ENCODE peak calls at places on chromosomes 6 and 20, in five cellular contexts. One of them, this sample, is unnamed.

GRCh38 chr20:32518593-32519366 is 66.4 kb downstream of the NOL4L start:
- DNase-seq in endothelial cell: no peak
- DNase-seq in mesenchymal stem cell: no peak
- DNase-seq in psoas muscle: no peak
- DNase-seq in stimulated activated CD4-positive, alpha-beta T cell treated with anti-CD3 and anti-CD28 coated beads, Interleukin-15, amount 100 ng/mL, for 1 hour: no peak
- DNase-seq in this sample: no peak

GRCh38 chr6:90098025-90098474 is 198.6 kb downstream of the BACH2 start:
- DNase-seq in stimulated activated CD4-positive, alpha-beta T cell treated with anti-CD3 and anti-CD28 coated beads, Interleukin-15, amount 100 ng/mL, for 1 hour: no peak
- DNase-seq in psoas muscle: peak
- DNase-seq in endothelial cell: no peak
- DNase-seq in mesenchymal stem cell: peak
- DNase-seq in this sample: peak

GRCh38 chr20:34875657-34876160 is 703 bp upstream of the ACSS2 start:
- DNase-seq in psoas muscle: no peak
- DNase-seq in stimulated activated CD4-positive, alpha-beta T cell treated with anti-CD3 and anti-CD28 coated beads, Interleukin-15, amount 100 ng/mL, for 1 hour: no peak
- DNase-seq in endothelial cell: no peak
- DNase-seq in mesenchymal stem cell: no peak
- DNase-seq in this sample: no peak

GRCh38 chr20:58498445-58499068 is 16.6 kb downstream of the APCDD1L start:
- DNase-seq in stimulated activated CD4-positive, alpha-beta T cell treated with anti-CD3 and anti-CD28 coated beads, Interleukin-15, amount 100 ng/mL, for 1 hour: no peak
- DNase-seq in psoas muscle: no peak
- DNase-seq in endothelial cell: no peak
- DNase-seq in mesenchymal stem cell: no peak
- DNase-seq in this sample: no peak

GRCh38 chr20:36833275-36834020 is 42.5 kb upstream of the TLDC2 start:
- DNase-seq in psoas muscle: no peak
- DNase-seq in endothelial cell: no peak
- DNase-seq in stimulated activated CD4-positive, alpha-beta T cell treated with anti-CD3 and anti-CD28 coated beads, Interleukin-15, amount 100 ng/mL, for 1 hour: no peak
- DNase-seq in mesenchymal stem cell: peak
- DNase-seq in this sample: peak

GRCh38 chr20:59013959-59014608 is 5.1 kb upstream of the TUBB1 start:
- DNase-seq in psoas muscle: no peak
- DNase-seq in mesenchymal stem cell: no peak
- DNase-seq in stimulated activated CD4-positive, alpha-beta T cell treated with anti-CD3 and anti-CD28 coated beads, Interleukin-15, amount 100 ng/mL, for 1 hour: no peak
- DNase-seq in endothelial cell: no peak
- DNase-seq in this sample: no peak

GRCh38 chr6:127618729-127619128 is 41.8 kb downstream of the C6orf58 start:
- DNase-seq in mesenchymal stem cell: no peak
- DNase-seq in endothelial cell: no peak
- DNase-seq in psoas muscle: no peak
- DNase-seq in stimulated activated CD4-positive, alpha-beta T cell treated with anti-CD3 and anti-CD28 coated beads, Interleukin-15, amount 100 ng/mL, for 1 hour: no peak
- DNase-seq in this sample: no peak

GRCh38 chr6:36839819-36840379 is 655 bp upstream of the CPNE5 start:
- DNase-seq in stimulated activated CD4-positive, alpha-beta T cell treated with anti-CD3 and anti-CD28 coated beads, Interleukin-15, amount 100 ng/mL, for 1 hour: no peak
- DNase-seq in psoas muscle: peak
- DNase-seq in mesenchymal stem cell: peak
- DNase-seq in endothelial cell: peak
- DNase-seq in this sample: peak

GRCh38 chr20:10449270-10449669 is 14.2 kb downstream of the SLX4IP start:
- DNase-seq in psoas muscle: no peak
- DNase-seq in mesenchymal stem cell: no peak
- DNase-seq in endothelial cell: no peak
- DNase-seq in stimulated activated CD4-positive, alpha-beta T cell treated with anti-CD3 and anti-CD28 coated beads, Interleukin-15, amount 100 ng/mL, for 1 hour: no peak
- DNase-seq in this sample: no peak

GRCh38 chr6:125377621-125378020 is 75.9 kb upstream of the HDDC2 start:
- DNase-seq in endothelial cell: no peak
- DNase-seq in stimulated activated CD4-positive, alpha-beta T cell treated with anti-CD3 and anti-CD28 coated beads, Interleukin-15, amount 100 ng/mL, for 1 hour: no peak
- DNase-seq in psoas muscle: no peak
- DNase-seq in mesenchymal stem cell: peak
- DNase-seq in this sample: no peak

GRCh38 chr20:17969276-17969883 is 562 bp downstream of the MGME1 start:
- DNase-seq in psoas muscle: peak
- DNase-seq in mesenchymal stem cell: peak
- DNase-seq in endothelial cell: peak
- DNase-seq in stimulated activated CD4-positive, alpha-beta T cell treated with anti-CD3 and anti-CD28 coated beads, Interleukin-15, amount 100 ng/mL, for 1 hour: no peak
- DNase-seq in this sample: peak

GRCh38 chr6:52887912-52888535 is 21.5 kb downstream of the GSTA3 start:
- DNase-seq in psoas muscle: no peak
- DNase-seq in mesenchymal stem cell: no peak
- DNase-seq in endothelial cell: no peak
- DNase-seq in stimulated activated CD4-positive, alpha-beta T cell treated with anti-CD3 and anti-CD28 coated beads, Interleukin-15, amount 100 ng/mL, for 1 hour: no peak
- DNase-seq in this sample: no peak

GRCh38 chr6:1609662-1610496 is at the start of gene FOXC1:
- DNase-seq in endothelial cell: peak
- DNase-seq in mesenchymal stem cell: peak
- DNase-seq in stimulated activated CD4-positive, alpha-beta T cell treated with anti-CD3 and anti-CD28 coated beads, Interleukin-15, amount 100 ng/mL, for 1 hour: no peak
- DNase-seq in psoas muscle: peak
- DNase-seq in this sample: peak

GRCh38 chr6:14542670-14543366 is 425.2 kb downstream of the CD83 start:
- DNase-seq in mesenchymal stem cell: peak
- DNase-seq in stimulated activated CD4-positive, alpha-beta T cell treated with anti-CD3 and anti-CD28 coated beads, Interleukin-15, amount 100 ng/mL, for 1 hour: no peak
- DNase-seq in psoas muscle: no peak
- DNase-seq in endothelial cell: no peak
- DNase-seq in this sample: no peak

GRCh38 chr6:12485226-12485764 is 195.1 kb downstream of the EDN1 start:
- DNase-seq in psoas muscle: no peak
- DNase-seq in mesenchymal stem cell: no peak
- DNase-seq in endothelial cell: no peak
- DNase-seq in stimulated activated CD4-positive, alpha-beta T cell treated with anti-CD3 and anti-CD28 coated beads, Interleukin-15, amount 100 ng/mL, for 1 hour: no peak
- DNase-seq in this sample: no peak

GRCh38 chr6:1832844-1833787 is 223.4 kb downstream of the FOXC1 start:
- DNase-seq in endothelial cell: no peak
- DNase-seq in stimulated activated CD4-positive, alpha-beta T cell treated with anti-CD3 and anti-CD28 coated beads, Interleukin-15, amount 100 ng/mL, for 1 hour: no peak
- DNase-seq in mesenchymal stem cell: no peak
- DNase-seq in psoas muscle: peak
- DNase-seq in this sample: peak

GRCh38 chr6:48826884-48827701 is 636.0 kb downstream of the MMUT start:
- DNase-seq in stimulated activated CD4-positive, alpha-beta T cell treated with anti-CD3 and anti-CD28 coated beads, Interleukin-15, amount 100 ng/mL, for 1 hour: no peak
- DNase-seq in endothelial cell: no peak
- DNase-seq in mesenchymal stem cell: peak
- DNase-seq in psoas muscle: no peak
- DNase-seq in this sample: no peak

GRCh38 chr6:151263967-151264366 is 24.2 kb downstream of the AKAP12 start:
- DNase-seq in mesenchymal stem cell: no peak
- DNase-seq in psoas muscle: peak
- DNase-seq in endothelial cell: no peak
- DNase-seq in stimulated activated CD4-positive, alpha-beta T cell treated with anti-CD3 and anti-CD28 coated beads, Interleukin-15, amount 100 ng/mL, for 1 hour: no peak
- DNase-seq in this sample: peak

GRCh38 chr6:125154184-125155135 is 887 bp downstream of the TPD52L1 start:
- DNase-seq in psoas muscle: peak
- DNase-seq in endothelial cell: peak
- DNase-seq in mesenchymal stem cell: peak
- DNase-seq in stimulated activated CD4-positive, alpha-beta T cell treated with anti-CD3 and anti-CD28 coated beads, Interleukin-15, amount 100 ng/mL, for 1 hour: no peak
- DNase-seq in this sample: peak

GRCh38 chr20:61895686-61896057 is 170.0 kb downstream of the TAF4 start:
- DNase-seq in psoas muscle: peak
- DNase-seq in mesenchymal stem cell: no peak
- DNase-seq in endothelial cell: no peak
- DNase-seq in stimulated activated CD4-positive, alpha-beta T cell treated with anti-CD3 and anti-CD28 coated beads, Interleukin-15, amount 100 ng/mL, for 1 hour: no peak
- DNase-seq in this sample: no peak

GRCh38 chr6:159788757-159789376 is 535 bp downstream of the TCP1 start:
- DNase-seq in stimulated activated CD4-positive, alpha-beta T cell treated with anti-CD3 and anti-CD28 coated beads, Interleukin-15, amount 100 ng/mL, for 1 hour: no peak
- DNase-seq in mesenchymal stem cell: peak
- DNase-seq in psoas muscle: peak
- DNase-seq in endothelial cell: peak
- DNase-seq in this sample: peak

GRCh38 chr6:103122766-103123601 is 1729.5 kb downstream of the GRIK2 start:
- DNase-seq in psoas muscle: no peak
- DNase-seq in mesenchymal stem cell: peak
- DNase-seq in endothelial cell: peak
- DNase-seq in stimulated activated CD4-positive, alpha-beta T cell treated with anti-CD3 and anti-CD28 coated beads, Interleukin-15, amount 100 ng/mL, for 1 hour: no peak
- DNase-seq in this sample: no peak

GRCh38 chr6:41578714-41579610 is 32.8 kb downstream of the FOXP4 start:
- DNase-seq in psoas muscle: no peak
- DNase-seq in mesenchymal stem cell: peak
- DNase-seq in endothelial cell: peak
- DNase-seq in stimulated activated CD4-positive, alpha-beta T cell treated with anti-CD3 and anti-CD28 coated beads, Interleukin-15, amount 100 ng/mL, for 1 hour: no peak
- DNase-seq in this sample: no peak

GRCh38 chr6:50816115-50816675 is 2.5 kb upstream of the TFAP2B start:
- DNase-seq in stimulated activated CD4-positive, alpha-beta T cell treated with anti-CD3 and anti-CD28 coated beads, Interleukin-15, amount 100 ng/mL, for 1 hour: no peak
- DNase-seq in mesenchymal stem cell: peak
- DNase-seq in endothelial cell: peak
- DNase-seq in psoas muscle: peak
- DNase-seq in this sample: peak

GRCh38 chr6:43436577-43437282 is 9.4 kb downstream of the ABCC10 start:
- DNase-seq in psoas muscle: no peak
- DNase-seq in stimulated activated CD4-positive, alpha-beta T cell treated with anti-CD3 and anti-CD28 coated beads, Interleukin-15, amount 100 ng/mL, for 1 hour: no peak
- DNase-seq in endothelial cell: no peak
- DNase-seq in mesenchymal stem cell: peak
- DNase-seq in this sample: no peak

GRCh38 chr6:145199961-145200360 is 535.4 kb downstream of the EPM2A start:
- DNase-seq in endothelial cell: no peak
- DNase-seq in mesenchymal stem cell: peak
- DNase-seq in stimulated activated CD4-positive, alpha-beta T cell treated with anti-CD3 and anti-CD28 coated beads, Interleukin-15, amount 100 ng/mL, for 1 hour: no peak
- DNase-seq in psoas muscle: no peak
- DNase-seq in this sample: no peak

GRCh38 chr6:101085327-101085726 is 204.2 kb upstream of the ASCC3 start:
- DNase-seq in endothelial cell: no peak
- DNase-seq in psoas muscle: no peak
- DNase-seq in mesenchymal stem cell: peak
- DNase-seq in stimulated activated CD4-positive, alpha-beta T cell treated with anti-CD3 and anti-CD28 coated beads, Interleukin-15, amount 100 ng/mL, for 1 hour: no peak
- DNase-seq in this sample: no peak

GRCh38 chr6:89956182-89956581 is 61.9 kb downstream of the GJA10 start:
- DNase-seq in psoas muscle: no peak
- DNase-seq in endothelial cell: no peak
- DNase-seq in stimulated activated CD4-positive, alpha-beta T cell treated with anti-CD3 and anti-CD28 coated beads, Interleukin-15, amount 100 ng/mL, for 1 hour: no peak
- DNase-seq in mesenchymal stem cell: no peak
- DNase-seq in this sample: no peak

GRCh38 chr20:62337558-62338293 is 29.4 kb downstream of the LAMA5 start:
- DNase-seq in endothelial cell: no peak
- DNase-seq in psoas muscle: peak
- DNase-seq in mesenchymal stem cell: no peak
- DNase-seq in stimulated activated CD4-positive, alpha-beta T cell treated with anti-CD3 and anti-CD28 coated beads, Interleukin-15, amount 100 ng/mL, for 1 hour: no peak
- DNase-seq in this sample: no peak